ENCODE peak calls at places on chromosome 14, in five cellular contexts. W is endothelial cell, U is IMR-90, C is heart right ventricle, F is psoas muscle. Z is an unnamed sample.

GRCh38 chr14:96827310-96827709 is 30.1 kb downstream of the VRK1 start:
- DNase-seq in W (no peak), U (no peak), C (no peak), F (no peak), Z (no peak)

GRCh38 chr14:38203929-38204716 is 3.6 kb upstream of the SSTR1 start:
- DNase-seq in W (no peak), U (no peak), C (no peak), F (no peak), Z (no peak)

GRCh38 chr14:69633238-69633637 is 21.8 kb downstream of the SUSD6 start:
- DNase-seq in W (no peak), U (no peak), C (no peak), F (no peak), Z (no peak)

GRCh38 chr14:79134346-79134745 is 964.2 kb downstream of the NRXN3 start:
- DNase-seq in W (no peak), U (no peak), C (no peak), F (no peak), Z (no peak)

GRCh38 chr14:34628681-34629135 is 1.2 kb downstream of the SNX6 start:
- DNase-seq in W (no peak), U (peak), C (peak), F (no peak), Z (no peak)

GRCh38 chr14:62189698-62190097 is 427.5 kb downstream of the SNAPC1 start:
- DNase-seq in W (no peak), U (peak), C (no peak), F (peak), Z (no peak)

GRCh38 chr14:92846162-92846897 is 52.2 kb downstream of the GOLGA5 start:
- DNase-seq in W (no peak), U (peak), C (no peak), F (no peak), Z (peak)

GRCh38 chr14:92740440-92740839 is 8.0 kb downstream of the LGMN start:
- DNase-seq in W (no peak), U (no peak), C (no peak), F (no peak), Z (no peak)

GRCh38 chr14:56891226-56891625 is 80.9 kb upstream of the OTX2 start:
- DNase-seq in W (no peak), U (no peak), C (no peak), F (no peak), Z (no peak)

GRCh38 chr14:95609398-95609990 is 74.6 kb downstream of the GLRX5 start:
- DNase-seq in W (peak), U (peak), C (peak), F (no peak), Z (peak)

GRCh38 chr14:99137913-99138571 is 134.0 kb downstream of the BCL11B start:
- DNase-seq in W (no peak), U (no peak), C (no peak), F (no peak), Z (no peak)
- TF ChIP-seq CTCF in W (no peak), U (no peak), C (no peak), F (no peak), Z (no peak)

DNA sequence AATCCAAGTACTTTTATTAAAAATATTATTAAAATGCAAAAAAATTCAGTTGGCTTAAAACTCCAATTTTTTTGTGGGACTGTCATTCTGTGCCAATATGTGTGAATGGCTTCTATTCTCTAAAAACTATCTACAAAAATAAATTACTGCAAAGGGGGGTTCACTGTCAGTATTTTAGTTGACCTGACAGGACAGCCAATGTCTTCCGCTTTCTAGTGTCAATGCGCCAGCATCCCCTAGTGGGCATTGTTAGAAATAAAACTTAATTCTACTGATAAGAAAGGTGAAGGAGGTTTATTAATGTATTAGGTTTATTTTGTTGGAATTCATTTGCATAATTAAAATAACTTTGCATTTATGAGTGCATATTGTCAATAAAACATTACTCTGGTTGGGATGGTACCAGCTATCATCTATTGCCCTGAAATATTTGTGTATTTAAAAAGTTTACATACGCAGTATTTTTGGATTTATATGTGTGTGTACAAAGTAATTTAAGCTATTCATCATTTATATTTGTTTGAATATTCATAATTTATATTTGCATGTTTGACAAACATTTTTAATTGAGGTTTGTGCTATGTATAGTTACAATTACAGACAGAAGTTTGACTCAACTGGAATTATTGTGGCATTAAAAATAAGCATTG is 527.2 kb downstream of the FLRT2 start:
- DNase-seq in W (peak), U (peak), C (no peak), F (no peak), Z (no peak)
- TF ChIP-seq CTCF in W (peak), U (peak), C (peak), F (peak), Z (peak)

DNA sequence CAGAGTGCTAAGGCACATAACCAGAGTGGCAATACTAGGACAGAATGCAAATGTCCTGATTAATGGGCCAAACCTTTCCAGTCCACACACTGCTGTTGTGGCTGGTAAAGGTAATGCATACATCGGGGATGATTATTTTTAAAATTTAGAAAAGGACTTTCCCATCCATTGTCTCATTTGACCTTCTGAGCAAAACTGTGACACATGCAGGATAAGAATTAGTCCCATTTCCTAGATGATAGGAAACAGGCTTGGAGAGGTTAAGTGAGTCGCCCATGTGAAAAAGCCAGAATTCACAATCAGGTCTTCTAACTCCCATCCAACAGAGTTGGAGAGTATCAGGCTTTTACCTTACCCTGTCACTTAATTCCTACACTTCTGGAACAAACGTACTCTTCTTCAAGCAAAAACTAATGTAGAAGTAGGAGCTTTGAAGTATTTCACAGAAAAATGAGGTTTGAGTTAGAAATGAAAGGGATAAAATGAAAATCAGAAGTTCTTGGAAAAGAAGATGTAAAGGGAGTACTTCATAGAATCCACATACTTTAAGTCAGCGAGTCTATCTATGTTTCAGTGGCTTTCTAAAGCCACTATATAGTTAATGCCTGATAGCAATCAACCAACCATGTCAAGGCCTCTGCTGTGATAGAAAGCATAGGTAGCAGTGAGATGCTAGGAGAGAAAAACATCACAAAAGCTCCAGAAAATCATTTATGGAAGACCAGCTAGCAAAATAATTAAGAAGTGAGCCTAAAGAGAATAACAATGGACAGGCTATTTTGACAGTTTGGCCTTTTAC is 335.0 kb upstream of the DIO2 start:
- DNase-seq in W (no peak), U (no peak), C (no peak), F (no peak), Z (no peak)
- TF ChIP-seq CTCF in W (no peak), U (no peak), C (no peak), F (no peak), Z (no peak)

GRCh38 chr14:49893309-49894213 is 679 bp downstream of the ARF6 start:
- DNase-seq in W (peak), U (no peak), C (peak), F (peak), Z (peak)
- TF ChIP-seq CTCF in W (no peak), U (no peak), C (no peak), F (no peak), Z (no peak)

GRCh38 chr14:53354331-53354730 is 201.2 kb upstream of the DDHD1 start:
- DNase-seq in W (no peak), U (no peak), C (no peak), F (no peak), Z (no peak)
- TF ChIP-seq CTCF in W (no peak), U (no peak), C (no peak), F (no peak), Z (no peak)

DNA sequence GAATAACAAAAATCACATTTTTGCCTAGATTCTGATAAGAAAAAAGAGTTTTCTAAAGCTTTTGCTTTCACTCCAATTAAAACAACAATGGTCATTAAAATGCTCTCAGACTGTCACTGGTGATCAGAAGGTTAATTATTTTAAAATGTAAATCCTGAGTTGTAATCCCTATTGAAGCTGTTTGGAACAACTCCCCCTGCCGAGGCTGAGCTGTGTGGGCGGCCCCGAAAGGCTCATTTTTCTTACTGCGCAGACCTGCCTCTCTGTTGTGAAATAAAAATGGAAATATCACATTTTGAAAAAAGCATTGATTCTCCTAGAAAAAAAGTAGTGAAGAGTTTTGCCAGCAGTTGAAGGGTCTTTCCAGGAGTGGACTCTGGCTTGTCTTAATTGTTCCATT is 174.8 kb upstream of the CDKN3 start:
- DNase-seq in W (no peak), U (no peak), C (no peak), F (no peak), Z (no peak)
- TF ChIP-seq CTCF in W (no peak), U (no peak), C (no peak), F (no peak), Z (no peak)

DNA sequence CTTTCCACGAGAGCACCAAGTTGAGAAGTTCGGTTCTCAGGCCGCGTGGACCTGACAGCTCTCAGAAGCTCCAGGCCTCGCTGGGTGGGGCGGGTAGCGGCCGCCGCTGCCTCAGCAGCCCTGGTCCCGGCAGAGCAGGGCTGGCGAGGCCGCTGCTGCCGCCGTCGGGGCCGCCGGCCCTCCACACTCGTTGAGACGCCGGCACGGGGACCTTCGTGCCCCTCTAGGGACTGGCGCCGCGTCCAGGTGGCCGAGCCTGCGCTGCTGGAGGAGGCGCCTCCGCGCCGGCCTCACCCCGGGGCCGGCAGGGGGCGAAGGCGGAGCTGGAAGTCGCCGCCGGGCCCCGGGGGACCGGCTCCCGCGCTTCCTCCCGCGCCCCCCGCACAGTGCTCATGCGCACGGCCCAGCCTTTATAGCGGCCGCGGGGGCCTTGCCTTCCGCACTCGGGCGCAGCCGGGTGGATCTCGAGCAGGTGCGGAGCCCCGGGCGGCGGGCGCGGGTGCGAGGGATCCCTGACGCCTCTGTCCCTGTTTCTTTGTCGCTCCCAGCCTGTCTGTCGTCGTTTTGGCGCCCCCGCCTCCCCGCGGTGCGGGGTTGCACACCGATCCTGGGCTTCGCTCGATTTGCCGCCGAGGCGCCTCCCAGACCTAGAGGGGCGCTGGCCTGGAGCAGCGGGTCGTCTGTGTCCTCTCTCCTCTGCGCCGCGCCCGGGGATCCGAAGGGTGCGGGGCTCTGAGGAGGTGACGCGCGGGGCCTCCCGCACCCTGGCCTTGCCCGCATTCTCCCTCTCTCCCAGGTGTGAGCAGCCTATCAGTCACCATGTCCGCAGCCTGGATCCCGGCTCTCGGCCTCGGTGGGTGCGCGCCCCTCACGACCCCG is at the start of gene COCH:
- DNase-seq in W (peak), U (no peak), C (peak), F (peak), Z (peak)
- TF ChIP-seq CTCF in W (peak), U (peak), C (peak), F (peak), Z (peak)

DNA sequence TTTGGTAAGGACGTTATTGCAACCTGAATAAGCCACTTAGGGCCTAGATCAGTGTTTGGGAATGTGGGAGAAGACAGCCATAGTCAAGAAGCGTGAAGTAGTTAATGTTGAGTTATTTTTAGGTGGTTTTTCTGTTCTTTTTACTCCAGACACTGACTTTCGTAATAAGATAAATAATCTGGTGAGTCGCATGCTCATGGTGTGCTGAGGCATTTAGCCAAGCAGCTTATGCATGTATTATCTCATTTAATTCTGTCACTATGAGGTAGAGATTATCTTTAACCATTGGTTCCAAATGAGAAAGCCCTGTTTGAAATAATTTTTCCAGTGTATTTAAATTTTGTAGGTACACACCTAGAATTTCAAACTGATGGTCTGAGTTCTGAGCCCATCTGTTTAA is 67.3 kb downstream of the RCOR1 start:
- DNase-seq in W (no peak), U (peak), C (no peak), F (no peak), Z (no peak)
- TF ChIP-seq CTCF in W (no peak), U (no peak), C (no peak), F (no peak), Z (no peak)

DNA sequence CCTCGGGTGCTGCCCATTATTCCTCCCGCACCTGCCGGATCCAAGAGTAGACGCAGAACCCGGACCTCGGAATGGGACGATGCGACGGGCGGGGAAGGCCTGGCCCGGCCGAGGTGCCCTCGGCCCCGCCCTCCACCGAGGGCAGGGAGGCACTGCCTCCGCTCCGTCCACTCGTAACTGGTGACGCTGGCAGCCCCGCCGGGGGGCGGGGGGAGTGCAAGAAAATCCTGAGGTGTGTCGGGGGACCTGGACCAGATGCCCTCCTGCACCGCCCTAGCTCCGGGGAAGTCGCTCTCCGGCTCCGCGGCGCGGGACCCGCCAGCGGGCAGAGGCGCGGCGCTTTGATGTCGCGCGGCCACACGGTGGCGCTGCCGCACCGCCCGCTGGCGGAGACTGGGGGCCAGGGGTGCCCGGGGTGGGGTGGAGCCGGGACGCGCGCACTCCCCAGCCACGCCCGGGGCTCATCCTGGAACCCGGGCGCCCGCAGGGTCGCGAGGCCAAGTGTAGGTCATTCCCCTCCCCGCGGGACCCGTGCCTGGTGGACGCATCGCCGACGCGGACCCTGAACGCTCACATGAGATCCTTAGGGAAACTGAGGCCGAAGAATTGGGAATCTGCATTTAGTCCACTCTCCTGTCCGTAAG is 202.8 kb downstream of the TTC8 start:
- DNase-seq in W (peak), U (peak), C (peak), F (peak), Z (peak)
- TF ChIP-seq CTCF in W (peak), U (peak), C (peak), F (peak), Z (peak)

Z was measured in GM13976.